ENCODE peak calls at places on chromosomes 7 and 10, in four cellular contexts. One of them, this sample, is unnamed.

GRCh38 chr10:6667679-6668270 is 87.7 kb upstream of the PRKCQ start:
- DNase-seq in A549: peak
- DNase-seq in astrocyte of the cerebellum: peak
- DNase-seq in cardiac muscle cell: peak
- DNase-seq in this sample: peak

GRCh38 chr7:7696458-7697119 is 21.8 kb downstream of the RPA3 start:
- DNase-seq in A549: no peak
- DNase-seq in astrocyte of the cerebellum: peak
- DNase-seq in cardiac muscle cell: no peak
- DNase-seq in this sample: no peak

GRCh38 chr7:91342402-91342801 is 78.2 kb downstream of the FZD1 start:
- DNase-seq in A549: no peak
- DNase-seq in astrocyte of the cerebellum: no peak
- DNase-seq in cardiac muscle cell: no peak
- DNase-seq in this sample: no peak

GRCh38 chr7:146486519-146486918 is 369.9 kb downstream of the CNTNAP2 start:
- DNase-seq in A549: no peak
- DNase-seq in astrocyte of the cerebellum: no peak
- DNase-seq in cardiac muscle cell: no peak
- DNase-seq in this sample: no peak

GRCh38 chr7:48225101-48225500 is 53.8 kb downstream of the ABCA13 start:
- DNase-seq in A549: no peak
- DNase-seq in astrocyte of the cerebellum: no peak
- DNase-seq in cardiac muscle cell: no peak
- DNase-seq in this sample: no peak

GRCh38 chr7:145986248-145986874 is 130.2 kb upstream of the CNTNAP2 start:
- DNase-seq in A549: no peak
- DNase-seq in astrocyte of the cerebellum: no peak
- DNase-seq in cardiac muscle cell: no peak
- DNase-seq in this sample: no peak

GRCh38 chr10:128280271-128280670 is 154.0 kb upstream of the MKI67 start:
- DNase-seq in A549: no peak
- DNase-seq in astrocyte of the cerebellum: no peak
- DNase-seq in cardiac muscle cell: no peak
- DNase-seq in this sample: no peak

GRCh38 chr10:131907679-131908078 is 6.9 kb downstream of the PPP2R2D start:
- DNase-seq in A549: no peak
- DNase-seq in astrocyte of the cerebellum: no peak
- DNase-seq in cardiac muscle cell: no peak
- DNase-seq in this sample: no peak

GRCh38 chr10:31520982-31521381 is 202.0 kb downstream of the ZEB1 start:
- DNase-seq in A549: no peak
- DNase-seq in astrocyte of the cerebellum: no peak
- DNase-seq in cardiac muscle cell: no peak
- DNase-seq in this sample: no peak

GRCh38 chr7:128831994-128832879 is 2.0 kb downstream of the FLNC start:
- DNase-seq in A549: no peak
- DNase-seq in astrocyte of the cerebellum: peak
- DNase-seq in cardiac muscle cell: peak
- DNase-seq in this sample: no peak

GRCh38 chr7:17986826-17987225 is 40.8 kb downstream of the PRPS1L1 start:
- DNase-seq in A549: no peak
- DNase-seq in astrocyte of the cerebellum: peak
- DNase-seq in cardiac muscle cell: no peak
- DNase-seq in this sample: peak

GRCh38 chr10:3563298-3563697 is 221.7 kb downstream of the KLF6 start:
- DNase-seq in A549: no peak
- DNase-seq in astrocyte of the cerebellum: no peak
- DNase-seq in cardiac muscle cell: no peak
- DNase-seq in this sample: no peak

GRCh38 chr10:97426776-97427570 is 982 bp downstream of the PGAM1 start:
- DNase-seq in A549: no peak
- DNase-seq in astrocyte of the cerebellum: no peak
- DNase-seq in cardiac muscle cell: peak
- DNase-seq in this sample: no peak

GRCh38 chr7:30906520-30907240 is 5.0 kb upstream of the AQP1 start:
- DNase-seq in A549: no peak
- DNase-seq in astrocyte of the cerebellum: no peak
- DNase-seq in cardiac muscle cell: no peak
- DNase-seq in this sample: no peak

GRCh38 chr10:33808475-33808874 is 474.0 kb upstream of the NRP1 start:
- DNase-seq in A549: no peak
- DNase-seq in astrocyte of the cerebellum: no peak
- DNase-seq in cardiac muscle cell: no peak
- DNase-seq in this sample: no peak

GRCh38 chr7:73596191-73597065 is 18.0 kb upstream of the TBL2 start:
- DNase-seq in A549: no peak
- DNase-seq in astrocyte of the cerebellum: no peak
- DNase-seq in cardiac muscle cell: no peak
- DNase-seq in this sample: no peak

GRCh38 chr7:55325371-55325792 is 39.8 kb upstream of the LANCL2 start:
- DNase-seq in A549: no peak
- DNase-seq in astrocyte of the cerebellum: peak
- DNase-seq in cardiac muscle cell: no peak
- DNase-seq in this sample: peak

GRCh38 chr7:2517004-2517403 is 2.6 kb upstream of the LFNG start:
- DNase-seq in A549: no peak
- DNase-seq in astrocyte of the cerebellum: peak
- DNase-seq in cardiac muscle cell: no peak
- DNase-seq in this sample: peak
- TF ChIP-seq CTCF in A549: no peak
- TF ChIP-seq CTCF in astrocyte of the cerebellum: peak
- TF ChIP-seq CTCF in cardiac muscle cell: peak
- TF ChIP-seq CTCF in this sample: no peak

DNA sequence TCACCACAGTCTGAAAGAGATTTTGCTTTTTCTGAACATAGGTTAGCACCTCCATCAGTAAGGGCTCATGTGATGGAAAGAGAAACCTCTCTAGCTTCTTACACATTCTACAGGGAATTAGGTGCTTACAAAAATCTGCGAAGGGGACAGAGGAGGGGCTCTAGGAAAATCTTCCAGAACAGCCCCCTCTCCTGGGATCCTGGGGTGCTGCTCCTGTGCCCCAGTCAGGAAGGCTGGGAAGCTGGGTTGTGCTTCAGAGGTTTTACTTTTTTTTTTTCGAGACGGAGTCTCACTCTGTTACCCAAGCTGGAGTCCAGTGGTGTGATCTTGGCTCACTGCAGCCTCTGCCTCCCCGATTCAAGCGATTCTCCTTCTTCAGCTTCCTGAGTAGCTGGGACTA is 7.5 kb upstream of the FAM171A1 start:
- DNase-seq in A549: no peak
- DNase-seq in astrocyte of the cerebellum: no peak
- DNase-seq in cardiac muscle cell: no peak
- DNase-seq in this sample: no peak
- TF ChIP-seq CTCF in A549: no peak
- TF ChIP-seq CTCF in astrocyte of the cerebellum: no peak
- TF ChIP-seq CTCF in cardiac muscle cell: peak
- TF ChIP-seq CTCF in this sample: no peak

DNA sequence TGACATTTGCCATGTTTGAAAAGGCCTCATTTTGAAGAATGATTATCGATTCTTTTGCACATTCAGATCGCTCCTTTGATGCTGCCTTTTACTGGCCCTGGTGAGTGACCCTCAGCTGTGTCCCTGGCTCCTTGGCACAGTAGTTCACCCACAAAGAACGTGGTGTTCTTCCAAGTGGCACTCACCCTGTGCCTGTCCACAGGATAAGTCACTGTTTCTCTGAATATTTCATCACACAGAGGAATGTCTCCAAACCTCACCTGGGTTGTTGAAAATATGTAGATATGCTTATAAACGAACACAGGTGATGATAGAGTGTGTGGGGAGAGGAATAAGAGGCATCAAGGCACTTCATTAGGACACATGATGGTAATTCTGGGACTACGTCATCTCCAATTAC is 810.7 kb downstream of the CCSER2 start:
- DNase-seq in A549: no peak
- DNase-seq in astrocyte of the cerebellum: no peak
- DNase-seq in cardiac muscle cell: no peak
- DNase-seq in this sample: no peak
- TF ChIP-seq CTCF in A549: no peak
- TF ChIP-seq CTCF in astrocyte of the cerebellum: no peak
- TF ChIP-seq CTCF in cardiac muscle cell: no peak
- TF ChIP-seq CTCF in this sample: no peak

DNA sequence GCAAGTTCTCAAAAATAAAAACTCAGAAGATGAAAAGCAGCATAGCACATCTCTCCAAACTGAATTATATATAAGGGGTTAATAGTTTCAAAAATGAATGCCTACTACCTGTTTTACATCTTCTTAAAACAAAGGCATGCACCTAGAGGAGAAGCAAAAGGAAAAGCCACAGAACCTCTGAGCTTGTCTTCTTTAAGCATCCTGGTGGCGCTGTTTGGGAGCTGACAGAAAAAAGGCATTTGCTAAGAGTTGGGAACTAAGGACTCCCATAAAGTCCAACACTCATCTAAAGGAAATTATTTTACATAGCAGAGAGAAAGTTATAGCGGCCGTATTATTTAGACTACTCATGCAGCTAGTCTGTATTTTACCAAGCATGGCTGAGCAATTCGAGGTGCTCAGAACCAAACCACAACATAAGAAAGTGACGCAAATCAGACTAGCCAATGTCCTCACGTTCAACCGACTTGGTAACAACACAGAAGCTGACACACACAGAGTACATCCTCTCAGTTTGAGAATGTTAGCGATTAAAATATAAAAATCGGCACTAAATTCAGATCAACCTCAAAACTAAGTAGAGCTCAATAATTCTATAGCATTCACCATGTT is 38.8 kb downstream of the PTN start:
- DNase-seq in A549: no peak
- DNase-seq in astrocyte of the cerebellum: peak
- DNase-seq in cardiac muscle cell: no peak
- DNase-seq in this sample: no peak
- TF ChIP-seq CTCF in A549: no peak
- TF ChIP-seq CTCF in astrocyte of the cerebellum: peak
- TF ChIP-seq CTCF in cardiac muscle cell: no peak
- TF ChIP-seq CTCF in this sample: no peak

GRCh38 chr7:95843286-95843685 is 70.9 kb downstream of the DYNC1I1 start:
- DNase-seq in A549: no peak
- DNase-seq in astrocyte of the cerebellum: no peak
- DNase-seq in cardiac muscle cell: peak
- DNase-seq in this sample: no peak
- TF ChIP-seq CTCF in A549: peak
- TF ChIP-seq CTCF in astrocyte of the cerebellum: peak
- TF ChIP-seq CTCF in cardiac muscle cell: peak
- TF ChIP-seq CTCF in this sample: peak

This sample was measured in AG09319.